ENCODE peak calls at places on chromosomes 1 and 21, in six cellular contexts. U is esophagus squamous epithelium, M is BE2C, S is pancreas, X is astrocyte of the spinal cord, Q is hepatocyte. K is an unnamed sample.

GRCh38 chr1:65512967-65513777 is 92.7 kb downstream of the LEPR start:
- DNase-seq in X (peak), M (no peak), U (no peak), Q (no peak), S (no peak), K (peak)

GRCh38 chr1:27726173-27726793 is 522 bp downstream of the FAM76A start:
- DNase-seq in Q (peak), M (peak), U (no peak), S (peak), X (peak), K (peak)

GRCh38 chr1:119108993-119109392 is 31.5 kb downstream of the WARS2 start:
- DNase-seq in M (no peak), X (no peak), S (no peak), U (no peak), Q (no peak), K (no peak)

GRCh38 chr21:46181953-46182547 is 2.2 kb downstream of the SPATC1L start:
- DNase-seq in U (no peak), X (no peak), Q (no peak), S (no peak), M (no peak), K (no peak)

GRCh38 chr1:153277852-153278251 is 18.4 kb downstream of the LORICRIN start:
- DNase-seq in X (no peak), S (no peak), Q (no peak), U (no peak), M (no peak), K (no peak)

GRCh38 chr1:31401241-31401640 is 11.8 kb upstream of the SERINC2 start:
- DNase-seq in S (no peak), X (no peak), Q (no peak), U (no peak), M (no peak), K (no peak)

GRCh38 chr1:26336477-26337205 is 17.3 kb downstream of the CRYBG2 start:
- DNase-seq in Q (peak), U (no peak), X (no peak), M (peak), S (peak), K (no peak)

GRCh38 chr1:207058878-207059867 is 6.1 kb downstream of the PFKFB2 start:
- DNase-seq in X (no peak), S (no peak), Q (no peak), M (no peak), U (no peak), K (no peak)

GRCh38 chr1:222240536-222241181 is 307.2 kb downstream of the HHIPL2 start:
- DNase-seq in M (no peak), S (no peak), X (peak), Q (peak), U (no peak), K (peak)

GRCh38 chr21:31505975-31506374 is 153.5 kb upstream of the SOD1 start:
- DNase-seq in U (no peak), M (no peak), S (no peak), X (no peak), Q (no peak), K (no peak)

GRCh38 chr21:18249542-18250152 is 5.0 kb downstream of the CHODL start:
- DNase-seq in U (no peak), X (no peak), S (no peak), Q (no peak), M (peak), K (no peak)

GRCh38 chr1:156600733-156601121 is 552 bp downstream of the GPATCH4 start:
- DNase-seq in S (no peak), X (no peak), M (no peak), U (no peak), Q (no peak), K (no peak)

GRCh38 chr1:225657462-225657989 is 4.6 kb upstream of the ENAH start:
- DNase-seq in M (peak), X (peak), Q (no peak), S (no peak), U (no peak), K (peak)

GRCh38 chr21:41045534-41046268 is 122.3 kb upstream of the BACE2 start:
- DNase-seq in S (peak), X (no peak), U (no peak), M (no peak), Q (peak), K (no peak)

GRCh38 chr1:53508991-53509663 is 49.9 kb downstream of the DMRTB1 start:
- DNase-seq in Q (peak), X (no peak), U (no peak), M (no peak), S (peak), K (peak)

GRCh38 chr1:43288058-43288784 is 2.8 kb upstream of the C1orf210 start:
- DNase-seq in U (no peak), S (no peak), M (no peak), Q (no peak), X (no peak), K (no peak)

GRCh38 chr1:2416403-2416802 is 4.0 kb upstream of the PEX10 start:
- DNase-seq in U (no peak), X (no peak), M (no peak), S (peak), Q (no peak), K (no peak)

GRCh38 chr1:231639819-231640218 is 13.2 kb downstream of the DISC1 start:
- DNase-seq in X (no peak), U (no peak), M (no peak), Q (no peak), S (no peak), K (no peak)

GRCh38 chr1:48077860-48078259 is 80.7 kb upstream of the TRABD2B start:
- DNase-seq in U (no peak), Q (peak), M (no peak), X (no peak), S (no peak), K (peak)

GRCh38 chr1:223423641-223424233 is 30.5 kb downstream of the CCDC185 start:
- DNase-seq in M (no peak), S (no peak), X (peak), U (no peak), Q (no peak), K (peak)

GRCh38 chr1:160707171-160708109 is 4.2 kb downstream of the CD48 start:
- DNase-seq in Q (no peak), M (no peak), S (no peak), U (no peak), X (no peak), K (no peak)
- H3K4me3 ChIP-seq in Q (no peak), M (no peak), S (no peak), U (no peak), X (no peak), K (no peak)

DNA sequence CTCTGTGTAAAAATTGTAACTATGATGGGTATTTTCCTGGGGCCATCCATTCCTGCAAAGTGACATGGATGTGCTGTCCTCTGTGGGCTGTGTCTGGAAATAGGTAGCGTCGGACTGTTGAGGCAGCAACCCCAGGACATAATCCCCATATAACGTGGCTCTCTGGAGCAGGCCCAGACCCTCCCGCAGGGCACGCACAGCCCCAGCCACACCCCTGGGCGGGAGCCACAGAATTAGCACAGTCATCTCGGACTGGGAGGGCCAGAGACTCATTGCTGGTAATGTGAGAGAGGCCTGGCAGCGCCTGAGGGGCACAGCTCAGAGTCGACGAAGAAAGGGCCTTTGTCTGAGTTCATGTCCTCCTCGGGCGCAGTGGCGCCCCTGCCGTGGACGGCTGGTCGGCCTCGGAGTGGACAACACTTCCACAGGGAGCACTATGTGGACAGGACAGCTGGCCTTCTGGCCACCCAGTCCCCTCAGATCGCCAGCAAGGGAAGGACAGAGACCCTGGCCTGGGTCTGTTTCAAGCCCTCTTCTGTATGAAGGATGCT is 20.1 kb downstream of the SIM2 start:
- DNase-seq in Q (no peak), X (no peak), S (no peak), M (no peak), U (no peak), K (no peak)
- TF ChIP-seq CTCF in Q (no peak), X (no peak), S (no peak), M (no peak), U (no peak), K (no peak)

GRCh38 chr1:36482724-36483388 is at the start of gene CSF3R:
- DNase-seq in Q (no peak), S (no peak), M (no peak), U (no peak), X (no peak), K (no peak)

GRCh38 chr1:36479505-36480051 is 3.1 kb downstream of the CSF3R start:
- DNase-seq in M (no peak), Q (no peak), X (no peak), U (no peak), S (no peak), K (peak)

GRCh38 chr1:36481771-36482723 is 666 bp downstream of the CSF3R start:
- DNase-seq in X (no peak), Q (no peak), M (no peak), U (no peak), S (no peak), K (no peak)

GRCh38 chr1:36480161-36480560 is 2.6 kb downstream of the CSF3R start:
- DNase-seq in Q (no peak), M (no peak), S (no peak), X (no peak), U (no peak), K (no peak)

DNA sequence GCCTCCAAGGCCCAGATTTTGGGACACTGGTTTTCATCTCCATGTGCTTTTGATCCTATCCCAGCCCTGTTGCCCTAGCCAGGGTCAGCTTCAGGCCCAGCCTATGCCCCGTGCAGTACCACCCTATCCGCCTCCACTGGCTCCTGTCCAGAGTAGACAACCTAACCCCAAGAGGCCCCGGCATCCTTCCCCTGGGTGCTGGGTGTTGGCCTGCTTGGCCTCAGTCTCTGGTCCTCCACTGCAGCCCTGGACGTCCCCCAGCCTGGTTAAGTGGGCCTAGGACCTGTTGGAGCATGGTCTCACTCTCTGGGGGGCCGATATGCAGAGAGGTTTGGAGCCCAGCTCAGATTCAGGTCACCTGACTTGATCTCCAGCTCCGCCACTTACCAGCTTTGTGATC is 1.6 kb downstream of the CSF3R start:
- DNase-seq in Q (no peak), S (no peak), M (no peak), X (no peak), U (no peak), K (no peak)
- H3K4me3 ChIP-seq in Q (no peak), S (no peak), M (no peak), X (no peak), U (no peak), K (no peak)

GRCh38 chr1:24903560-24903954 is 26.5 kb downstream of the RUNX3 start:
- DNase-seq in U (no peak), Q (no peak), S (peak), M (no peak), X (no peak), K (no peak)

GRCh38 chr1:24905355-24905978 is 24.6 kb downstream of the RUNX3 start:
- DNase-seq in X (no peak), Q (no peak), M (no peak), U (no peak), S (peak), K (no peak)

GRCh38 chr1:24903955-24904730 is 25.9 kb downstream of the RUNX3 start:
- DNase-seq in S (peak), M (no peak), Q (no peak), U (no peak), X (no peak), K (no peak)

GRCh38 chr1:24905979-24906720 is 23.9 kb downstream of the RUNX3 start:
- DNase-seq in S (peak), Q (no peak), U (no peak), M (no peak), X (no peak), K (no peak)

GRCh38 chr1:24904731-24905354 is 25.2 kb downstream of the RUNX3 start:
- DNase-seq in U (no peak), Q (no peak), X (no peak), S (peak), M (no peak), K (no peak)
- TF ChIP-seq CTCF in U (no peak), Q (no peak), X (no peak), S (no peak), M (no peak), K (no peak)

GRCh38 chr1:116769994-116770393 is 15.8 kb downstream of the CD2 start:
- DNase-seq in U (no peak), M (no peak), Q (no peak), X (no peak), S (no peak), K (no peak)
- H3K4me3 ChIP-seq in U (no peak), M (no peak), Q (no peak), X (no peak), S (no peak), K (no peak)

DNA sequence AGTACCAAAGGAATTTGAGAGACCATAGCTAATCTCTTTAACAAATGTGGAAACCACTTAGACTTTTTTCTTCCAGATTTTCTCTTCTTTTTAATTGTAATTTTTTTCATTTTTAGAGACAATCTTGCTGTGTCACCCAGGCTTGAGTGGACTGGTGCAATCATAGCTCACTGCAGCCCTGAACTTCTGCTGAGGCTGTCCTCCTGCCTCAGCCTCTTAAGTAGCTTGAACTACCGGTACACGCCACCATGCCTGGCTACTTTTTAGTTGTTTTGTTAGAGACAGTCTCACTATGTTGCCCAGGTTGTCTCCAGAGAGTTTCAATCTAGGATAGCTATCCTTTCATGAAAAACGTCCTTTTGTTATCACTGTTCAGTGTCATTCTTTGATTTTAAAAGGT is 15.0 kb downstream of the PRRC2C start:
- DNase-seq in Q (no peak), S (no peak), X (no peak), M (no peak), U (no peak), K (no peak)
- TF ChIP-seq CTCF in Q (no peak), S (no peak), X (no peak), M (no peak), U (no peak), K (no peak)

DNA sequence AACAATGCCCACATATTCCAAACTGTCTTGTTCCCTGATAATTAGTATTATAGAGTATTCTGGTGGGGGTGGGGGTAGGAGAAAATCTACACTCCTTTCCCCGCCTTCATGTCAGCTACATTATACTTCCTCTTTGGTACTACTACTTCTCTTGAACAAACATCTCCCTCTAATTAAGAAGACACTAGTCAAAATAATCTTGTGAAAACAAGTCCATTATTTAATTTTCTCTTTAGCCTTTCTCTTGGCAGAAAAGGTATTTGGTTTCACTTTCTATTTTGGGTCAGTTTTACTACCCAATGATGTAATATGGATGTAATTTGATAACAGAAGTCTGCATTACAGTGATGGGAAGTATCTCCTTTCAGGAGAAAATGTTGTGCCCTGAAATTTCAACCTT is 22.5 kb downstream of the NTMT2 start:
- DNase-seq in X (peak), M (no peak), U (no peak), S (no peak), Q (no peak), K (peak)
- H3K4me3 ChIP-seq in X (no peak), M (no peak), U (no peak), S (no peak), Q (no peak), K (no peak)

GRCh38 chr1:23214640-23215039 is 2.7 kb downstream of the HTR1D start:
- DNase-seq in S (no peak), X (no peak), Q (no peak), M (no peak), U (no peak), K (peak)

GRCh38 chr1:23215751-23216449 is 1.4 kb downstream of the HTR1D start:
- DNase-seq in X (no peak), S (no peak), Q (no peak), M (no peak), U (no peak), K (no peak)

GRCh38 chr1:23215291-23215690 is 2.0 kb downstream of the HTR1D start:
- DNase-seq in X (no peak), Q (no peak), S (no peak), M (no peak), U (no peak), K (no peak)

GRCh38 chr1:23217421-23218115 is at the start of gene HTR1D:
- DNase-seq in Q (peak), X (no peak), M (peak), U (no peak), S (peak), K (no peak)

DNA sequence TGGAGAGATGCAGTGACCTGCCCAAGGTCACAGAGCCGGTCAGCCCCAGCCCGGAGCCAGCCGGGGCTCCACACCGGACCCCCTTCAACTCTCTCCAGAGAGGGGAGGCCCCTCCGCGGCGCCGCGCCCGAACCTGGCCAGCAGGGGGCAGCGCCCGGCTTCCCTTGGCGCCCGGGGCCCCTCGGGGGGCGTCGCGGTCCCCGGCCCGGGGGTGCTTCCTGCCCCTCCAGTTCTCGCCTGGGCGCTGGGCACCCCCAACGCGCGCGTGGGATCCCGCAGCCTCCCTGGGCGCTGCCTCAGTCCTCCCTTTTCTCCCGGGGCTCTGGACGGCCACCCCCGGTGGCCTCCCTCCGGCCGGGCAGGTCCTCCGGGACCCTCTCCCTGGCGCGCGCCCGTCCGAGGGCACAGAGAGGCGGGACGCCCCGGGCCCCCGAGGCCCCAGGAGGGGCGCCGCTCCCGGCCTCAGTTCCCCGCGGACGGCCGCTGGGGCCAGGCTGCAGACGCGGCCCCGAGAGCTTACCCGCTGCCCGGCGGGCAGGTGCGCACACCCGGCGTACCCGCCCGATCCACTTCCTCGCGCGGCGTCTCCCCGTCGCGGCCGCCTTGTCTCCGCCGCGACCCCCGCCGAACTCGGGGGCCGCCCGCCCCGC is 406 bp downstream of the HTR1D start:
- DNase-seq in U (no peak), S (peak), M (peak), X (no peak), Q (peak), K (no peak)
- TF ChIP-seq CTCF in U (peak), S (peak), M (peak), X (peak), Q (peak), K (peak)

DNA sequence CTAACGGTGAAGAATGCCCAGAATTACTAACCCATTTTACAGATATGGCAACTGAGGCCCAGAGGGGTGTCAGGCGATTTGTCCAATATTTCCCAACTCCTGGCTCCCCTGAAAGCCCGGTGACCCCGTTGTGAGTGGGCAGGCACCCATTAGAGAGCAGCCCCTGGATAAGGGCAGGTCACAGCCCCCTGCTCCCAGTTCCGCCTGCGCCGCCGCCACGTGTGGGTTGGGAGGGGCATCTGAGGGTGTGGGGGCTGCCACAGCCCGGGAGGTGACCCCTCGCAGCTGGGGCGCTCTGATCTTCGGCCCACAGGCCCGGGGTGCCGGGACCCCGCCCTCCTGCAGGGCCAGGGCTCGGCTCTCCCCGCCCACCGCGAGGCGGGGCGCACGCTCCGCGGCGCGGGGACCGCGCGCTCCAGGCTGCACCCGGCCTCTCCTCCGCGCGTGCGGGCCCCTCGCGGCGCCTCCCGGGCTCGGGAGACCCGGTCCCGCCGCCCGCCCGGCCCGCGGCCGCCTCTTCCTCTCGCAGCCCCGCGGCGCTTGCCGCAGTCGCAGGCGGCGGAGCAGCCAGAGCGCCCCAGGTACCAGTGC is at the start of gene HTR6:
- DNase-seq in X (no peak), S (peak), U (no peak), Q (peak), M (peak), K (no peak)
- H3K4me3 ChIP-seq in X (no peak), S (no peak), U (no peak), Q (no peak), M (peak), K (peak)